ENCODE peak calls at places on chromosomes 2 and 18, in five cellular contexts. One of them, this sample, is unnamed.

GRCh38 chr18:40121001-40121400 is 1834.0 kb upstream of the PIK3C3 start:
- DNase-seq in WTC11: no peak
- DNase-seq in brain microvascular endothelial cell: no peak
- DNase-seq in HFF-Myc: no peak
- DNase-seq in NCI-H748 treated with DMSO at 0.1 percent for 48 hours: no peak
- DNase-seq in this sample: no peak

GRCh38 chr2:113116100-113116958 is 11.1 kb upstream of the IL1RN start:
- DNase-seq in WTC11: no peak
- DNase-seq in brain microvascular endothelial cell: no peak
- DNase-seq in HFF-Myc: no peak
- DNase-seq in NCI-H748 treated with DMSO at 0.1 percent for 48 hours: no peak
- DNase-seq in this sample: no peak

GRCh38 chr2:68977453-68977852 is 3.0 kb downstream of the GKN1 start:
- DNase-seq in WTC11: no peak
- DNase-seq in brain microvascular endothelial cell: no peak
- DNase-seq in HFF-Myc: no peak
- DNase-seq in NCI-H748 treated with DMSO at 0.1 percent for 48 hours: no peak
- DNase-seq in this sample: no peak

GRCh38 chr2:109632158-109632789 is 18.1 kb downstream of the SOWAHC start:
- DNase-seq in WTC11: no peak
- DNase-seq in brain microvascular endothelial cell: no peak
- DNase-seq in HFF-Myc: no peak
- DNase-seq in NCI-H748 treated with DMSO at 0.1 percent for 48 hours: no peak
- DNase-seq in this sample: no peak

GRCh38 chr2:130376433-130377293 is 20.8 kb downstream of the PTPN18 start:
- DNase-seq in WTC11: no peak
- DNase-seq in brain microvascular endothelial cell: no peak
- DNase-seq in HFF-Myc: no peak
- DNase-seq in NCI-H748 treated with DMSO at 0.1 percent for 48 hours: no peak
- DNase-seq in this sample: no peak

GRCh38 chr2:9123069-9123468 is 83.5 kb upstream of the ASAP2 start:
- DNase-seq in WTC11: no peak
- DNase-seq in brain microvascular endothelial cell: no peak
- DNase-seq in HFF-Myc: no peak
- DNase-seq in NCI-H748 treated with DMSO at 0.1 percent for 48 hours: no peak
- DNase-seq in this sample: no peak

GRCh38 chr18:41767960-41768359 is 187.1 kb upstream of the PIK3C3 start:
- DNase-seq in WTC11: peak; percentile 10
- DNase-seq in brain microvascular endothelial cell: peak; percentile 77
- DNase-seq in HFF-Myc: no peak
- DNase-seq in NCI-H748 treated with DMSO at 0.1 percent for 48 hours: peak; percentile 40
- DNase-seq in this sample: peak; percentile 65

GRCh38 chr2:144550916-144551315 is 31.0 kb upstream of the ZEB2 start:
- DNase-seq in WTC11: no peak
- DNase-seq in brain microvascular endothelial cell: no peak
- DNase-seq in HFF-Myc: no peak
- DNase-seq in NCI-H748 treated with DMSO at 0.1 percent for 48 hours: no peak
- DNase-seq in this sample: no peak

GRCh38 chr2:197804758-197805597 is 585 bp downstream of the PLCL1 start:
- DNase-seq in WTC11: peak; percentile 44
- DNase-seq in brain microvascular endothelial cell: no peak
- DNase-seq in HFF-Myc: no peak
- DNase-seq in NCI-H748 treated with DMSO at 0.1 percent for 48 hours: no peak
- DNase-seq in this sample: peak; percentile 14

GRCh38 chr2:147441140-147441539 is 403.7 kb upstream of the ACVR2A start:
- DNase-seq in WTC11: no peak
- DNase-seq in brain microvascular endothelial cell: no peak
- DNase-seq in HFF-Myc: no peak
- DNase-seq in NCI-H748 treated with DMSO at 0.1 percent for 48 hours: peak; percentile 57
- DNase-seq in this sample: no peak

GRCh38 chr2:37689751-37690150 is 18.3 kb upstream of the CDC42EP3 start:
- DNase-seq in WTC11: no peak
- DNase-seq in brain microvascular endothelial cell: no peak
- DNase-seq in HFF-Myc: no peak
- DNase-seq in NCI-H748 treated with DMSO at 0.1 percent for 48 hours: no peak
- DNase-seq in this sample: no peak

GRCh38 chr2:119436993-119437772 is 5.5 kb downstream of the TMEM37 start:
- DNase-seq in WTC11: no peak
- DNase-seq in brain microvascular endothelial cell: no peak
- DNase-seq in HFF-Myc: no peak
- DNase-seq in NCI-H748 treated with DMSO at 0.1 percent for 48 hours: no peak
- DNase-seq in this sample: no peak

GRCh38 chr2:207133862-207134519 is 31.8 kb downstream of the KLF7 start:
- DNase-seq in WTC11: no peak
- DNase-seq in brain microvascular endothelial cell: peak; percentile 73
- DNase-seq in HFF-Myc: peak; percentile 75
- DNase-seq in NCI-H748 treated with DMSO at 0.1 percent for 48 hours: peak; percentile 91
- DNase-seq in this sample: peak; percentile 81